ENCODE peak calls at places on chromosomes 11 and 22, in five cellular contexts. One of them, this sample, is unnamed.

GRCh38 chr11:95230054-95231034 is 658 bp downstream of the SESN3 start:
- DNase-seq in H1: peak; percentile 66
- DNase-seq in aorta: no peak
- DNase-seq in neural progenitor cell: peak; percentile 53
- DNase-seq in pancreas: peak; percentile 46
- DNase-seq in this sample: peak; percentile 47

GRCh38 chr22:40453676-40454075 is 83.3 kb downstream of the SGSM3 start:
- DNase-seq in aorta: no peak
- DNase-seq in pancreas: no peak
- DNase-seq in H1: no peak
- DNase-seq in neural progenitor cell: no peak
- DNase-seq in this sample: no peak

GRCh38 chr11:121552160-121552559 is 99.4 kb upstream of the SORL1-AS1 start:
- DNase-seq in pancreas: no peak
- DNase-seq in neural progenitor cell: no peak
- DNase-seq in aorta: no peak
- DNase-seq in H1: peak; percentile 3
- DNase-seq in this sample: no peak

GRCh38 chr22:37887610-37888378 is 18.3 kb upstream of the MICALL1 start:
- DNase-seq in pancreas: no peak
- DNase-seq in neural progenitor cell: peak; percentile 56
- DNase-seq in H1: no peak
- DNase-seq in aorta: no peak
- DNase-seq in this sample: peak; percentile 93

GRCh38 chr11:747176-748006 is at the start of gene TALDO1:
- DNase-seq in pancreas: peak; percentile 95
- DNase-seq in H1: peak; percentile 96
- DNase-seq in aorta: peak; percentile 98
- DNase-seq in neural progenitor cell: peak; percentile 98
- DNase-seq in this sample: peak; percentile 91

GRCh38 chr11:107929611-107930200 is 1.5 kb downstream of the RAB39A start:
- DNase-seq in aorta: no peak
- DNase-seq in H1: peak; percentile 38
- DNase-seq in pancreas: no peak
- DNase-seq in neural progenitor cell: peak; percentile 19
- DNase-seq in this sample: no peak

GRCh38 chr11:73187854-73188253 is 30.2 kb upstream of the P2RY2 start:
- DNase-seq in aorta: no peak
- DNase-seq in H1: no peak
- DNase-seq in pancreas: no peak
- DNase-seq in neural progenitor cell: no peak
- DNase-seq in this sample: peak; percentile 1

GRCh38 chr11:111871693-111872161 is 346 bp upstream of the ALG9 start:
- DNase-seq in pancreas: no peak
- DNase-seq in neural progenitor cell: no peak
- DNase-seq in H1: no peak
- DNase-seq in aorta: no peak
- DNase-seq in this sample: no peak

GRCh38 chr22:41524809-41525449 is 19.3 kb downstream of the POLR3H start:
- DNase-seq in aorta: peak; percentile 79
- DNase-seq in pancreas: peak; percentile 33
- DNase-seq in H1: no peak
- DNase-seq in neural progenitor cell: no peak
- DNase-seq in this sample: no peak

GRCh38 chr22:49349181-49349835 is 478.4 kb downstream of the BRD1 start:
- DNase-seq in H1: no peak
- DNase-seq in neural progenitor cell: no peak
- DNase-seq in pancreas: no peak
- DNase-seq in aorta: peak; percentile 51
- DNase-seq in this sample: peak; percentile 45
- H3K9me3 ChIP-seq in H1: no peaks in the 10 kb centered on the region
- H3K9me3 ChIP-seq in neural progenitor cell: no peaks in the 10 kb centered on the region
- H3K9me3 ChIP-seq in pancreas: no peaks in the 10 kb centered on the region
- H3K9me3 ChIP-seq in aorta: no peaks in the 10 kb centered on the region
- H3K9me3 ChIP-seq in this sample: no peaks in the 10 kb centered on the region

DNA sequence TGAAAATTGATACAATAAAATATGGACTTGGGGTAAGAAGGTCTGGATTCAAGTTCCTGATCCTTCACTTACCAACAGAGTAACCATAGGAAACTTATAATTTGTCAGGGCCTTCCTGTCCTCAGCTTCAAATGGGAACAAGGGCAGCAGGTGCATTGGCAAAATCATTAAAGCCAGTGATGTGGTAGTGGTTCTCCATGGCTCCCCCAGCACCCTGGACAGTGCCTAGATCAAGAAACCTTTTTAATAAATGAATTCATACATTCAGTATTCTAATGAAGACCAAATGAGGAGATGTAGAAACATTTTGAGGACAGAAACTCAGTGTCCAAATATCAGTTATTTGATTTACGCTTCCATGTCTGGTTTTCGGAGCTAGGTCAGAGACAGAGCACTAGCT is 51.1 kb downstream of the SPATA19 start:
- DNase-seq in H1: no peak
- DNase-seq in pancreas: no peak
- DNase-seq in aorta: no peak
- DNase-seq in neural progenitor cell: no peak
- DNase-seq in this sample: no peak
- H3K9me3 ChIP-seq in H1: peaks cover 4% of the 10 kb centered on the region
- H3K9me3 ChIP-seq in pancreas: no peaks in the 10 kb centered on the region
- H3K9me3 ChIP-seq in aorta: peaks cover 10% of the 10 kb centered on the region
- H3K9me3 ChIP-seq in neural progenitor cell: no peaks in the 10 kb centered on the region
- H3K9me3 ChIP-seq in this sample: peaks cover 23% of the 10 kb centered on the region

DNA sequence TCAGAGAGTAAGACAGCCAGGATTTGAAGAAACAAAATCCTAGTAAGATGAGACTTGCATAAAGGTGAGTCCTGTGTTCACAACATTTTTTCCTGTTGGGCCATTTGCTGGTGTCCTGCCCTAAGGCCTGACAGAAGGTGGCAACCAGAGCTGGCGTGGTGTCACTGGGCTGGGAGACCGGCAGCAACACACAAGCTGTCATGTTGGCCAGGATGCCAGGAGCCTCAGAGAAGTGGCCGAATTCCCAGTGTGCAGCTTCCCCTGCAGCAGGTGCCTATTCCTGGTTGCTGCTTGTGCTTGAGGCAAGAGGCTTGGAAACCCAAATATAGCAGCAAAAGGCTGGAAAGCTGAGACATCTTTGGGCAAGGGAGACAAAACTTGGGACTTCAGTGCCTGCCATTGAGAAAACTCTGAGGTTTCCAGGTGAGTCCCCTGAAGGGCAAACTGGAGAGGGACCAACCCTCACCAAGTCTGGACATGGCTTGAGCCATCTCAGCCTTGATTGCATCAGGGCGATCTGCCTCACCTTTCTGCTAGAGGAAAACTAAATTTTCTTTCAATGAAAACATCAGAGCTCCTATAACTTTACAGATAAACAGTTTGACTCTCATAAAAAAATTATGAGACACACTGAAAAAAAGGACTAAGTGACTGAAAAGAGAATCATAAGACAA is 25.9 kb downstream of the ALG12 start:
- DNase-seq in H1: no peak
- DNase-seq in neural progenitor cell: no peak
- DNase-seq in aorta: peak; percentile 25
- DNase-seq in pancreas: no peak
- DNase-seq in this sample: no peak
- H3K9me3 ChIP-seq in H1: peaks cover 4% of the 10 kb centered on the region
- H3K9me3 ChIP-seq in neural progenitor cell: peaks cover 4% of the 10 kb centered on the region
- H3K9me3 ChIP-seq in aorta: peaks cover 4% of the 10 kb centered on the region
- H3K9me3 ChIP-seq in pancreas: no peaks in the 10 kb centered on the region
- H3K9me3 ChIP-seq in this sample: no peaks in the 10 kb centered on the region

GRCh38 chr11:66835762-66836405 is 7.4 kb upstream of the RCE1 start:
- DNase-seq in aorta: no peak
- DNase-seq in H1: no peak
- DNase-seq in pancreas: no peak
- DNase-seq in neural progenitor cell: no peak
- DNase-seq in this sample: no peak
- H3K9me3 ChIP-seq in aorta: no peaks in the 10 kb centered on the region
- H3K9me3 ChIP-seq in H1: no peaks in the 10 kb centered on the region
- H3K9me3 ChIP-seq in pancreas: no peaks in the 10 kb centered on the region
- H3K9me3 ChIP-seq in neural progenitor cell: no peaks in the 10 kb centered on the region
- H3K9me3 ChIP-seq in this sample: no peaks in the 10 kb centered on the region

This sample was measured in breast epithelium.